ENCODE peak calls at places on chromosomes 11 and 22, in nine cellular contexts. X, B, U, D, R, M, E, A and G are unnamed samples.

GRCh38 chr11:62545437-62546243 is 966 bp downstream of the AHNAK start:
- DNase-seq in E (peak; percentile 94), D (peak; percentile 69), M (peak; percentile 95), A (peak; percentile 97), B (peak; percentile 99), U (no peak), X (peak; percentile 81), R (peak; percentile 95), G (peak; percentile 91)

GRCh38 chr11:37946155-37946766 is 1348.2 kb upstream of the RAG2 start:
- DNase-seq in E (no peak), U (no peak), X (peak; percentile 59), D (no peak), M (no peak), R (no peak), B (no peak), A (no peak), G (no peak)

GRCh38 chr11:100800202-100800601 is 113.1 kb downstream of the ARHGAP42 start:
- DNase-seq in B (no peak), M (no peak), A (no peak), R (no peak), D (no peak), E (no peak), X (no peak), U (no peak), G (no peak)

GRCh38 chr11:124108158-124108557 is 7.1 kb upstream of the VWA5A start:
- DNase-seq in E (no peak), M (no peak), A (no peak), D (no peak), X (peak; percentile 38), R (no peak), U (no peak), B (no peak), G (no peak)

GRCh38 chr11:57560146-57560545 is 7.3 kb downstream of the UBE2L6 start:
- DNase-seq in B (no peak), U (no peak), X (no peak), M (no peak), R (no peak), A (no peak), D (no peak), E (no peak), G (no peak)

GRCh38 chr22:22201925-22202343 is 42.7 kb upstream of the VPREB1 start:
- DNase-seq in R (no peak), B (no peak), U (no peak), X (no peak), E (no peak), M (no peak), D (no peak), A (no peak), G (no peak)

GRCh38 chr11:72069787-72070251 is 10.5 kb downstream of the NUMA1 start:
- DNase-seq in D (no peak), X (peak; percentile 42), B (peak; percentile 96), M (peak; percentile 92), U (no peak), E (peak; percentile 80), R (peak; percentile 89), A (peak; percentile 74), G (peak; percentile 90)

GRCh38 chr11:103257360-103257759 is 148.1 kb downstream of the DYNC2H1 start:
- DNase-seq in D (no peak), R (no peak), X (no peak), B (no peak), U (no peak), A (no peak), M (no peak), E (peak; percentile 10), G (peak; percentile 40)

GRCh38 chr22:44584256-44584902 is 86.3 kb upstream of the RTL6 start:
- DNase-seq in X (peak; percentile 18), E (no peak), M (no peak), A (no peak), U (no peak), B (peak; percentile 45), R (peak; percentile 30), D (no peak), G (no peak)

GRCh38 chr11:77171885-77172665 is 44.0 kb downstream of the MYO7A start:
- DNase-seq in A (no peak), R (no peak), M (no peak), D (no peak), E (no peak), B (no peak), U (no peak), X (peak; percentile 92), G (no peak)